ENCODE peak calls at places on chromosomes 6 and 20, in seven cellular contexts. One of them, this sample, is unnamed.

GRCh38 chr20:53631909-53632662 is 38.4 kb upstream of the ZNF217 start:
- DNase-seq in hepatic stellate cell: no peak
- DNase-seq in NCI-H446: no peak
- DNase-seq in heart right ventricle: no peak
- DNase-seq in effector CD4-positive, alpha-beta T cell: no peak
- DNase-seq in NCI-H460: no peak
- DNase-seq in activated naive CD4-positive, alpha-beta T cell treated with anti-CD3 and anti-CD28 coated beads for 36 hours: no peak
- DNase-seq in this sample: no peak

GRCh38 chr20:54726687-54727086 is 251.3 kb downstream of the DOK5 start:
- DNase-seq in hepatic stellate cell: no peak
- DNase-seq in NCI-H446: peak
- DNase-seq in heart right ventricle: no peak
- DNase-seq in effector CD4-positive, alpha-beta T cell: no peak
- DNase-seq in NCI-H460: no peak
- DNase-seq in activated naive CD4-positive, alpha-beta T cell treated with anti-CD3 and anti-CD28 coated beads for 36 hours: no peak
- DNase-seq in this sample: no peak

GRCh38 chr6:8131265-8131897 is 29.0 kb upstream of the EEF1E1 start:
- DNase-seq in hepatic stellate cell: peak
- DNase-seq in NCI-H446: peak
- DNase-seq in heart right ventricle: peak
- DNase-seq in effector CD4-positive, alpha-beta T cell: peak
- DNase-seq in NCI-H460: peak
- DNase-seq in activated naive CD4-positive, alpha-beta T cell treated with anti-CD3 and anti-CD28 coated beads for 36 hours: peak
- DNase-seq in this sample: peak

GRCh38 chr20:58482416-58482815 is 32.8 kb downstream of the APCDD1L start:
- DNase-seq in hepatic stellate cell: no peak
- DNase-seq in NCI-H446: no peak
- DNase-seq in heart right ventricle: no peak
- DNase-seq in effector CD4-positive, alpha-beta T cell: no peak
- DNase-seq in NCI-H460: no peak
- DNase-seq in activated naive CD4-positive, alpha-beta T cell treated with anti-CD3 and anti-CD28 coated beads for 36 hours: no peak
- DNase-seq in this sample: no peak

GRCh38 chr6:27157461-27158315 is 89.8 kb upstream of the PRSS16 start:
- DNase-seq in hepatic stellate cell: no peak
- DNase-seq in NCI-H446: peak
- DNase-seq in heart right ventricle: peak
- DNase-seq in effector CD4-positive, alpha-beta T cell: peak
- DNase-seq in NCI-H460: peak
- DNase-seq in activated naive CD4-positive, alpha-beta T cell treated with anti-CD3 and anti-CD28 coated beads for 36 hours: peak
- DNase-seq in this sample: peak

GRCh38 chr6:118171852-118172251 is 264.8 kb downstream of the SLC35F1 start:
- DNase-seq in hepatic stellate cell: no peak
- DNase-seq in NCI-H446: no peak
- DNase-seq in heart right ventricle: no peak
- DNase-seq in effector CD4-positive, alpha-beta T cell: no peak
- DNase-seq in NCI-H460: no peak
- DNase-seq in activated naive CD4-positive, alpha-beta T cell treated with anti-CD3 and anti-CD28 coated beads for 36 hours: no peak
- DNase-seq in this sample: no peak

GRCh38 chr20:36919715-36920333 is 31.7 kb downstream of the SAMHD1 start:
- DNase-seq in hepatic stellate cell: peak
- DNase-seq in NCI-H446: peak
- DNase-seq in heart right ventricle: peak
- DNase-seq in effector CD4-positive, alpha-beta T cell: peak
- DNase-seq in NCI-H460: peak
- DNase-seq in activated naive CD4-positive, alpha-beta T cell treated with anti-CD3 and anti-CD28 coated beads for 36 hours: peak
- DNase-seq in this sample: no peak

GRCh38 chr20:53255102-53255710 is 283.0 kb downstream of the TSHZ2 start:
- DNase-seq in hepatic stellate cell: no peak
- DNase-seq in NCI-H446: no peak
- DNase-seq in heart right ventricle: no peak
- DNase-seq in effector CD4-positive, alpha-beta T cell: no peak
- DNase-seq in NCI-H460: no peak
- DNase-seq in activated naive CD4-positive, alpha-beta T cell treated with anti-CD3 and anti-CD28 coated beads for 36 hours: no peak
- DNase-seq in this sample: no peak

GRCh38 chr6:166769648-166770047 is 142.6 kb upstream of the RPS6KA2 start:
- DNase-seq in hepatic stellate cell: no peak
- DNase-seq in NCI-H446: no peak
- DNase-seq in heart right ventricle: no peak
- DNase-seq in effector CD4-positive, alpha-beta T cell: no peak
- DNase-seq in NCI-H460: no peak
- DNase-seq in activated naive CD4-positive, alpha-beta T cell treated with anti-CD3 and anti-CD28 coated beads for 36 hours: no peak
- DNase-seq in this sample: no peak

GRCh38 chr6:1560281-1561058 is 49.2 kb upstream of the FOXC1 start:
- DNase-seq in hepatic stellate cell: no peak
- DNase-seq in NCI-H446: no peak
- DNase-seq in heart right ventricle: no peak
- DNase-seq in effector CD4-positive, alpha-beta T cell: no peak
- DNase-seq in NCI-H460: no peak
- DNase-seq in activated naive CD4-positive, alpha-beta T cell treated with anti-CD3 and anti-CD28 coated beads for 36 hours: no peak
- DNase-seq in this sample: no peak

GRCh38 chr6:100176321-100176950 is 182.4 kb upstream of the MCHR2 start:
- DNase-seq in hepatic stellate cell: peak
- DNase-seq in NCI-H446: no peak
- DNase-seq in heart right ventricle: no peak
- DNase-seq in effector CD4-positive, alpha-beta T cell: no peak
- DNase-seq in NCI-H460: peak
- DNase-seq in activated naive CD4-positive, alpha-beta T cell treated with anti-CD3 and anti-CD28 coated beads for 36 hours: no peak
- DNase-seq in this sample: no peak

GRCh38 chr20:16821211-16822089 is 73.3 kb downstream of the OTOR start:
- DNase-seq in hepatic stellate cell: peak
- DNase-seq in NCI-H446: peak
- DNase-seq in heart right ventricle: no peak
- DNase-seq in effector CD4-positive, alpha-beta T cell: no peak
- DNase-seq in NCI-H460: peak
- DNase-seq in activated naive CD4-positive, alpha-beta T cell treated with anti-CD3 and anti-CD28 coated beads for 36 hours: peak
- DNase-seq in this sample: no peak

GRCh38 chr20:36893801-36894200 is 17.9 kb downstream of the TLDC2 start:
- DNase-seq in hepatic stellate cell: no peak
- DNase-seq in NCI-H446: no peak
- DNase-seq in heart right ventricle: no peak
- DNase-seq in effector CD4-positive, alpha-beta T cell: no peak
- DNase-seq in NCI-H460: no peak
- DNase-seq in activated naive CD4-positive, alpha-beta T cell treated with anti-CD3 and anti-CD28 coated beads for 36 hours: no peak
- DNase-seq in this sample: no peak

GRCh38 chr6:37081042-37081607 is 75.7 kb downstream of the FGD2 start:
- DNase-seq in hepatic stellate cell: no peak
- DNase-seq in NCI-H446: no peak
- DNase-seq in heart right ventricle: no peak
- DNase-seq in effector CD4-positive, alpha-beta T cell: no peak
- DNase-seq in NCI-H460: no peak
- DNase-seq in activated naive CD4-positive, alpha-beta T cell treated with anti-CD3 and anti-CD28 coated beads for 36 hours: no peak
- DNase-seq in this sample: no peak

GRCh38 chr6:134373282-134373922 is 55.5 kb upstream of the SGK1 start:
- DNase-seq in hepatic stellate cell: peak
- DNase-seq in NCI-H446: no peak
- DNase-seq in heart right ventricle: peak
- DNase-seq in effector CD4-positive, alpha-beta T cell: no peak
- DNase-seq in NCI-H460: peak
- DNase-seq in activated naive CD4-positive, alpha-beta T cell treated with anti-CD3 and anti-CD28 coated beads for 36 hours: peak
- DNase-seq in this sample: peak

GRCh38 chr6:155115893-155116570 is 120.9 kb downstream of the TIAM2 start:
- DNase-seq in hepatic stellate cell: no peak
- DNase-seq in NCI-H446: no peak
- DNase-seq in heart right ventricle: no peak
- DNase-seq in effector CD4-positive, alpha-beta T cell: no peak
- DNase-seq in NCI-H460: no peak
- DNase-seq in activated naive CD4-positive, alpha-beta T cell treated with anti-CD3 and anti-CD28 coated beads for 36 hours: no peak
- DNase-seq in this sample: no peak

GRCh38 chr6:141726158-141726557 is 406.6 kb upstream of the GJE1 start:
- DNase-seq in hepatic stellate cell: no peak
- DNase-seq in NCI-H446: no peak
- DNase-seq in heart right ventricle: no peak
- DNase-seq in effector CD4-positive, alpha-beta T cell: no peak
- DNase-seq in NCI-H460: no peak
- DNase-seq in activated naive CD4-positive, alpha-beta T cell treated with anti-CD3 and anti-CD28 coated beads for 36 hours: no peak
- DNase-seq in this sample: no peak